ENCODE peak calls at places on chromosomes 1 and 21, in four cellular contexts. One of them, this sample, is unnamed.
A peak's percentile ranks its signal among the peaks of the same experiment; 100 is the strongest.

GRCh38 chr21:38813554-38813953 is 7.8 kb downstream of the ETS2 start:
- DNase-seq in SW480: no peak
- DNase-seq in OCI-LY7: no peak
- DNase-seq in CD8-positive, alpha-beta T cell: no peak
- DNase-seq in this sample: no peak

GRCh38 chr1:203744008-203744972 is 20.7 kb upstream of the LAX1 start:
- DNase-seq in CD8-positive, alpha-beta T cell: no peak
- DNase-seq in SW480: no peak
- DNase-seq in OCI-LY7: peak; percentile 84
- DNase-seq in this sample: no peak

GRCh38 chr21:17780539-17780938 is 38.6 kb downstream of the C21orf91 start:
- DNase-seq in CD8-positive, alpha-beta T cell: no peak
- DNase-seq in OCI-LY7: peak; percentile 23
- DNase-seq in SW480: no peak
- DNase-seq in this sample: no peak

GRCh38 chr1:5597171-5597864 is 394.9 kb downstream of the NPHP4 start:
- DNase-seq in CD8-positive, alpha-beta T cell: no peak
- DNase-seq in SW480: no peak
- DNase-seq in OCI-LY7: no peak
- DNase-seq in this sample: no peak

GRCh38 chr1:156336242-156336641 is 1.9 kb downstream of the CCT3 start:
- DNase-seq in CD8-positive, alpha-beta T cell: no peak
- DNase-seq in SW480: no peak
- DNase-seq in OCI-LY7: peak; percentile 54
- DNase-seq in this sample: no peak

GRCh38 chr1:33317946-33318345 is 3.0 kb downstream of the A3GALT2 start:
- DNase-seq in CD8-positive, alpha-beta T cell: no peak
- DNase-seq in OCI-LY7: no peak
- DNase-seq in SW480: no peak
- DNase-seq in this sample: no peak

GRCh38 chr1:205443585-205444299 is 12.1 kb downstream of the BLACAT1 start:
- DNase-seq in CD8-positive, alpha-beta T cell: no peak
- DNase-seq in SW480: no peak
- DNase-seq in OCI-LY7: no peak
- DNase-seq in this sample: no peak

GRCh38 chr21:28018741-28019669 is 973.7 kb downstream of the LTN1 start:
- DNase-seq in SW480: peak; percentile 19
- DNase-seq in CD8-positive, alpha-beta T cell: no peak
- DNase-seq in OCI-LY7: peak; percentile 15
- DNase-seq in this sample: no peak

GRCh38 chr21:31235671-31236450 is 108.2 kb downstream of the TIAM1 start:
- DNase-seq in SW480: no peak
- DNase-seq in OCI-LY7: no peak
- DNase-seq in CD8-positive, alpha-beta T cell: no peak
- DNase-seq in this sample: no peak

GRCh38 chr1:20187813-20188454 is 1.6 kb upstream of the PLA2G2C start:
- DNase-seq in SW480: no peak
- DNase-seq in OCI-LY7: no peak
- DNase-seq in CD8-positive, alpha-beta T cell: no peak
- DNase-seq in this sample: no peak

GRCh38 chr1:191831572-191831971 is 326.7 kb upstream of the RGS18 start:
- DNase-seq in SW480: no peak
- DNase-seq in OCI-LY7: peak; percentile 17
- DNase-seq in CD8-positive, alpha-beta T cell: no peak
- DNase-seq in this sample: no peak

GRCh38 chr1:79259390-79260336 is 253.1 kb upstream of the ADGRL4 start:
- DNase-seq in CD8-positive, alpha-beta T cell: no peak
- DNase-seq in OCI-LY7: peak; percentile 26
- DNase-seq in SW480: peak; percentile 2
- DNase-seq in this sample: no peak

GRCh38 chr1:229945795-229946194 is 121.2 kb upstream of the GALNT2 start:
- DNase-seq in OCI-LY7: no peak
- DNase-seq in SW480: no peak
- DNase-seq in CD8-positive, alpha-beta T cell: no peak
- DNase-seq in this sample: no peak

GRCh38 chr1:8061210-8061609 is 35.1 kb upstream of the ERRFI1 start:
- DNase-seq in OCI-LY7: no peak
- DNase-seq in CD8-positive, alpha-beta T cell: no peak
- DNase-seq in SW480: no peak
- DNase-seq in this sample: peak; percentile 86

GRCh38 chr21:43574741-43575465 is 84.4 kb downstream of the HSF2BP start:
- DNase-seq in OCI-LY7: no peak
- DNase-seq in SW480: no peak
- DNase-seq in CD8-positive, alpha-beta T cell: no peak
- DNase-seq in this sample: no peak

GRCh38 chr1:64748222-64748621 is 3.3 kb downstream of the RAVER2 start:
- DNase-seq in CD8-positive, alpha-beta T cell: no peak
- DNase-seq in SW480: no peak
- DNase-seq in OCI-LY7: no peak
- DNase-seq in this sample: no peak